ENCODE peak calls at places on chromosomes 4 and X, in four cellular contexts. V is HepG2, Q is H1, C is HCT116. I is an unnamed sample.

GRCh38 chr4:31995943-31996901 is 1276.1 kb downstream of the PCDH7 start:
- DNase-seq in V (no peak), Q (peak), C (no peak), I (peak)

GRCh38 chr4:152588869-152589268 is 53.0 kb upstream of the FBXW7 start:
- DNase-seq in V (no peak), Q (no peak), C (no peak), I (no peak)

GRCh38 chr4:8761167-8761823 is 110.3 kb downstream of the HMX1 start:
- DNase-seq in V (no peak), Q (no peak), C (no peak), I (no peak)

GRCh38 chrX:107676559-107677378 is 48.5 kb downstream of the PRPS1 start:
- DNase-seq in V (no peak), Q (no peak), C (peak), I (peak)

GRCh38 chr4:146545102-146545501 is 23.4 kb upstream of the SLC10A7 start:
- DNase-seq in V (peak), Q (no peak), C (no peak), I (peak)

GRCh38 chr4:108885211-108885610 is 122.4 kb upstream of the ETNPPL start:
- DNase-seq in V (no peak), Q (no peak), C (no peak), I (no peak)

GRCh38 chr4:139528377-139529005 is 27.5 kb downstream of the SETD7 start:
- DNase-seq in V (no peak), Q (no peak), C (no peak), I (no peak)

GRCh38 chrX:134998246-134998645 is 7.5 kb downstream of the SMIM10 start:
- DNase-seq in V (no peak), Q (no peak), C (no peak), I (no peak)

GRCh38 chr4:15654556-15655222 is 468 bp downstream of the FBXL5 start:
- DNase-seq in V (peak), Q (no peak), C (no peak), I (peak)

GRCh38 chr4:175614880-175615279 is 197.2 kb downstream of the GPM6A start:
- DNase-seq in V (no peak), Q (no peak), C (no peak), I (no peak)

GRCh38 chr4:3791910-3792542 is 25.8 kb downstream of the ADRA2C start:
- DNase-seq in V (peak), Q (peak), C (no peak), I (peak)

DNA sequence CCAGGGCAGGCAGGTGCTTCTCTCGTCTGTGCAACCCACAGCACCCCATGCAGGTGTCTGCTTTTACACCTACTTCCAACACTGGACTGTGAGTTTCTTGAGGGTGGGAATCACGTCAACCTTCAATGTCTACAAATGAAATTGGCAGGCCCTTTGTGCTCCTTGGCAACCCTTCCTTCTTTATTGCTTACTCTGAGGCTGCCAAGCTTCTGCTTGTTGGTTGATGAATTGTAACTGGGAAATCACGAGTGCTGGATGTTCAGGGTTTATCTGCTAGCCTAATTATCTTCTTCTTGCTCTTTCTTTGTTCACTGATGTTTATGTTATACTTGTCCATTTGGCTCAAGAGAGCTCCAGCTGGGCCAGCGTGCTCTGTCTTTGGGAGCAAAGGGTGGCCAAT is 2.5 kb upstream of the DGAT2L6 start:
- DNase-seq in V (no peak), Q (no peak), C (no peak), I (no peak)
- TF ChIP-seq FOSL1 in V (no peak), Q (no peak), C (no peak), I (no peak)

GRCh38 chr4:122842984-122843531 is 16.4 kb downstream of the FGF2 start:
- DNase-seq in V (no peak), Q (no peak), C (no peak), I (no peak)
- TF ChIP-seq FOSL1 in V (no peak), Q (no peak), C (no peak), I (no peak)

GRCh38 chr4:16721618-16722291 is 176.7 kb downstream of the LDB2 start:
- DNase-seq in V (peak), Q (no peak), C (no peak), I (no peak)
- TF ChIP-seq FOSL1 in V (no peak), Q (no peak), C (no peak), I (no peak)

DNA sequence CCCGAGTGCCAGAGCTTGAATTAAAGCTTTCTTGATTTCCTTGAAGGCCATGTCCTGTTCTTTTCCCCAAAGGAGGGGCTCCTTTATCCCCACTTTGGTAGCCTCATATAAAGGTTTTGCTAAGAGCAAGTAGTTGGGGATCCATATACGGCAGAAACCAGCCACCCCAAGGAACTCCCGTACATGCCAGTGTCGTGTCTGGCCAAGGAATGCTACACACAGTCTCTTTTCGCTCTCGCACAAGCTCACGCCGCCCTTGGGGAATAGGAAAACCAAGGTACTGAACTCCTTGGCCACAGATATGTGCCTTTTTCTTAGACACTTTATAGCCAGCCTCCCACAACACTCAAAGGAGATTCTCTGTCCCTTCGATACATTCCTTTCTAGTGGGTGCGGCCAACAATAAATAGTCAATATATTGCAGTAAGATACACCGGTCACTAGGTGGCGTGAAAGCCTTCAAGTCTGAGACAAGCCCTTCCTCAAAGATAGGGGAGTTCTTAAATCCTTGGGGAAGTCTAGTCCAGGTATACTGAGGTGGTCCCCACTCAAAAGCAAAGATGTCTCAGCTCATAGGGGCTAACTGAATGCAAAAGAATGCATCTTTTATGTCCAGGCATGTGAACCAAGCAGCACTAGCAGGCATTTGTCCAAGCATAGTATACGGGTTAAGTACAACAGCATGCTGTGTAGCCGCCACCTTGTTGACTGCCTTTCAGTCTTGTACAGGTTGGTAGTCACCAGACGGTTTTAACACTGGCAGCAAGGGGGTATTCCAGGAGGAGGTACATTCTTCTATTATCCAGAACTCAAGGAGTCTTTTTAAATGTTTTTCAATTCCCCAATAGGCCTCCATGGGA is 57.8 kb upstream of the XAGE1B start:
- DNase-seq in V (peak), Q (no peak), C (peak), I (peak)
- TF ChIP-seq FOSL1 in V (no peak), Q (no peak), C (no peak), I (no peak)

GRCh38 chrX:9626379-9626778 is 139.3 kb downstream of the GPR143 start:
- DNase-seq in V (no peak), Q (no peak), C (no peak), I (no peak)
- TF ChIP-seq FOSL1 in V (no peak), Q (no peak), C (no peak), I (no peak)

DNA sequence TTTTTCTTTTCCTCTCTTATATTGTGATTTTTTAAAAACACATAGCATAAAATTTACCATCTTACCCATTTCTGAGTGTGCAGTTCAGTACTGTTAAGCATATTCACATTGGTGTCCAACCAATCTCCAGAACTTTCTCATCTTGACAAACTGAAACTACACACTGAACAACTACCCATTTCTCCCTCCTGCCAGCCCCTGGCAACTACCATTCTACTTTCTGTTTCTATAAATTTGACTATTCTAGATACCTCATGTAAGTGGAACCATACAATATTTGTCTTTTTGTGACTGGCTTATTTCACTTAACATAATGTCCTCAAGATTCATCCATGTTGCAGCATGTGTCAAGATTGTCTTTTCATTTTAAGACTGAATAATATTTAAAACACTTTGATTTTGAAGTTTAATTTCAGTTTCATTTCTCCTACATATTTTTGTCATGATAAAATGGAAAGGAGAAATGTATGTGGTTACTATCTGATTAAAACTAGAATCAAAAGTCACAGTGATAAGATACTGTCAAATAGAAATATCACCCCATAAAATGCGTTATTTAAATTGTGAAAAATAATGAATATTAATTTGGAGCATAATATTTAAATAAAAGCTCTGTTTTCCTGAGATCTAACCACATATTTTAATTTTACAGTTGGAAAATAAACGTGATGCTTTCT is 122.8 kb downstream of the DIPK2B start:
- DNase-seq in V (no peak), Q (no peak), C (no peak), I (no peak)
- TF ChIP-seq FOSL1 in V (no peak), Q (no peak), C (no peak), I (no peak)

GRCh38 chr4:144507309-144508101 is 138.5 kb upstream of the HHIP start:
- DNase-seq in V (no peak), Q (no peak), C (no peak), I (no peak)
- TF ChIP-seq FOSL1 in V (no peak), Q (no peak), C (no peak), I (no peak)

GRCh38 chr4:90951037-90951436 is 823.8 kb downstream of the CCSER1 start:
- DNase-seq in V (peak), Q (no peak), C (peak), I (no peak)

DNA sequence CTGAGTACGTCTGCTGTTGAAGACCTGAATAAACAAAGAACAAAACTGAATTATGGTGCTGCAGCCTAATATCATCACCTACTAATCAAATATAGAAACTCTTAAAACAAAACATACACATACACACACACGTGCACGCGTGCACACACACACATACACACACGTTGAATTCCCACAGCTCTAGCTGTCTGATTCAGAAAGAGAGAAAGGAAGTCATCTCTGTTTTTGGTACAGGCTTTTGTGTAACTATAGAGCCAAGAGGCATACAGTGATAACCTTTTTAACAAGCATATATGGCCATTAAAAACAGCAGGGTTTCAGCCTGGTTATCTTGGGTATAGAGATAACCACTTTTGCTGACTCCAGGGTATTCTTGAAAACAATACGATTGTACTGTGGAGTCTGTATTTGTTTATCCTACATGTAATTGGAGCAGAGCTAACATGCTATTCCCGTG is 823.2 kb downstream of the CCSER1 start:
- DNase-seq in V (no peak), Q (no peak), C (no peak), I (no peak)
- TF ChIP-seq FOSL1 in V (no peak), Q (no peak), C (no peak), I (no peak)

DNA sequence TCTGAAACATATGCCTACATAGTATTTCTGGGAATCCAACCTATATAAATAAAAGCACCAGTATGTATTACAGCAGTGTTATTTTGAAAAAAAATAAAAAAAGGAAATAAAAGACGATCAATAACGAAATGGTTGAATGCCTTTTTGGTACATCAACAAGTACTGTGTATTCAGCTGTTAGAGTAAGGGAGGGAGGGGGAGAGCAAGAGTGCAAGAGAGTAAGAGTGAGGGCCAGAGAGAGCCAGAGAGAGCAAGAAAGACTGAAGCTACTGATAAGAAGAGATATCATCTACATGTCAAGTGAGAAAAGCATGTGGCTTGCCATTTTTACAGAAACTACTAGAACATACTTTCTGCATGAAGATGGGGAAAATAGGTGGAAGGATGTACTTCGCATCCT is 1.8 kb downstream of the SPIN4 start:
- DNase-seq in V (no peak), Q (no peak), C (no peak), I (no peak)
- TF ChIP-seq FOSL1 in V (no peak), Q (no peak), C (no peak), I (no peak)